ENCODE peak calls at places on chromosomes 13 and 19, in eight cellular contexts. C, Z, B, P, R, T, L and K are unnamed samples.

GRCh38 chr13:39586956-39587605 is 15.9 kb downstream of the LHFPL6 start:
- DNase-seq in L (no peak), P (no peak), T (no peak), C (no peak), B (no peak), Z (no peak), R (no peak), K (no peak)

GRCh38 chr13:46992383-46992952 is 95.6 kb upstream of the HTR2A start:
- DNase-seq in L (no peak), P (no peak), Z (no peak), B (no peak), C (no peak), R (no peak), T (no peak), K (no peak)

GRCh38 chr13:114338959-114339358 is 24.7 kb downstream of the CHAMP1 start:
- DNase-seq in B (no peak), Z (no peak), T (no peak), P (no peak), L (no peak), C (no peak), R (no peak), K (no peak)

GRCh38 chr13:44465318-44465717 is 91.7 kb downstream of the SERP2 start:
- DNase-seq in Z (no peak), C (no peak), L (no peak), B (no peak), P (no peak), R (no peak), T (no peak), K (no peak)

GRCh38 chr19:48966541-48967345 is 1.6 kb downstream of the FTL start:
- DNase-seq in C (no peak), R (no peak), T (no peak), B (no peak), L (no peak), Z (no peak), P (no peak), K (no peak)

GRCh38 chr19:14080887-14081796 is 4.4 kb downstream of the C19orf67 start:
- DNase-seq in R (peak; percentile 100), L (peak; percentile 100), P (peak; percentile 99), T (peak; percentile 100), Z (peak; percentile 99), C (peak; percentile 99), B (peak; percentile 99), K (peak; percentile 99)

GRCh38 chr19:17448190-17448967 is at the start of gene TMEM221:
- DNase-seq in R (peak; percentile 49), T (peak; percentile 42), L (peak; percentile 81), Z (peak; percentile 77), C (peak; percentile 59), P (peak; percentile 50), B (peak; percentile 73), K (no peak)

GRCh38 chr19:50341091-50341564 is 12.0 kb upstream of the KCNC3 start:
- DNase-seq in T (no peak), P (no peak), C (no peak), Z (no peak), L (no peak), R (no peak), B (no peak), K (no peak)

GRCh38 chr13:38667526-38668094 is 19.3 kb upstream of the FREM2 start:
- DNase-seq in Z (no peak), T (no peak), P (no peak), R (no peak), B (no peak), L (no peak), C (no peak), K (no peak)

GRCh38 chr19:57055956-57056355 is 63.8 kb upstream of the USP29 start:
- DNase-seq in Z (no peak), B (no peak), R (no peak), L (no peak), P (no peak), C (no peak), T (no peak), K (no peak)

GRCh38 chr19:38013913-38014575 is 107.0 kb downstream of the SIPA1L3 start:
- DNase-seq in C (no peak), L (no peak), B (no peak), R (no peak), P (no peak), T (no peak), Z (no peak), K (no peak)

GRCh38 chr13:26950968-26951367 is 190.4 kb upstream of the GPR12 start:
- DNase-seq in P (no peak), L (no peak), C (no peak), B (no peak), T (no peak), R (no peak), Z (peak; percentile 52), K (no peak)

GRCh38 chr19:53880716-53881481 is 1.1 kb upstream of the PRKCG start:
- DNase-seq in L (no peak), R (no peak), B (no peak), Z (no peak), C (no peak), T (no peak), P (no peak), K (no peak)

GRCh38 chr19:311813-312261 is 20.6 kb upstream of the PLPP2 start:
- DNase-seq in Z (peak; percentile 40), C (no peak), B (no peak), L (no peak), T (peak; percentile 4), R (peak; percentile 23), P (no peak), K (no peak)

GRCh38 chr13:64936879-64937278 is 2293.3 kb downstream of the PCDH9 start:
- DNase-seq in Z (no peak), C (no peak), B (no peak), T (no peak), R (no peak), L (no peak), P (no peak), K (no peak)

GRCh38 chr13:50400930-50401553 is 385.8 kb downstream of the KCNRG start:
- DNase-seq in T (no peak), Z (no peak), B (no peak), P (no peak), R (no peak), C (no peak), L (no peak), K (no peak)

GRCh38 chr19:27779953-27780352 is 1433.0 kb downstream of the UQCRFS1 start:
- DNase-seq in B (no peak), L (no peak), T (no peak), Z (no peak), P (no peak), C (no peak), R (no peak), K (no peak)
- H3K4me1 ChIP-seq in B (no peaks in the 10 kb centered on the region), L (no peaks in the 10 kb centered on the region), T (no peaks in the 10 kb centered on the region), Z (no peaks in the 10 kb centered on the region), P (no peaks in the 10 kb centered on the region), C (no peaks in the 10 kb centered on the region), R (no peaks in the 10 kb centered on the region), K (no peaks in the 10 kb centered on the region)

GRCh38 chr13:78657699-78658629 is 991 bp downstream of the OBI1 start:
- DNase-seq in C (no peak), L (no peak), Z (no peak), R (no peak), T (no peak), P (peak; percentile 4), B (no peak), K (no peak)
- H3K27ac ChIP-seq in C (peak overlapping the region; percentile 70), L (peak overlapping the region; percentile 84), Z (peak overlapping the region; percentile 48), R (peak overlapping the region; percentile 72), T (no peak overlapping the region), P (peak overlapping the region; percentile 71), B (peak overlapping the region; percentile 59), K (peak overlapping the region; percentile 81)

DNA sequence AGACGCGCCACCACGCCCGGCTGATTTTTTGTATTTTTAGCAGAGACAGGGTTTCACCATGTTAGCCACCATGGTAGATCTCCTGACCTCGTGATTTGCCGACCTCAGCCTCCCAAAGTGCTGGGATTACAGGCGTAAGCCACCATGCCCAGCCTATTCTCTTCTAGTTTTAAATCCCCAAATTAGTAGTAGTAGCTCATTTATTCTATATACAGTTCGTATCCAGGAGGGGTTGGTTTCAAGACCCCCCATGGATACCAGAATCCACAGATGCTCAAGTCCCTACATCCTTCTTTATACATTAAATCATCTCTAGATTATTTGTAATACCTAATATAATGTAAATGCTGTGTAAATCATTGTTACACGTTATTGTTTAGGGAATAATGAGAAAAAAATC is 2.0 kb downstream of the ZNF568 start:
- DNase-seq in C (no peak), R (no peak), T (no peak), L (no peak), B (no peak), P (no peak), Z (no peak), K (no peak)
- H3K9me3 ChIP-seq in C (peaks cover 4% of the 10 kb centered on the region), R (no peaks in the 10 kb centered on the region), T (peaks cover 2% of the 10 kb centered on the region), L (peaks cover 6% of the 10 kb centered on the region), B (peaks cover 43% of the 10 kb centered on the region), P (peaks cover 11% of the 10 kb centered on the region), Z (no peaks in the 10 kb centered on the region), K (peaks cover 14% of the 10 kb centered on the region)

DNA sequence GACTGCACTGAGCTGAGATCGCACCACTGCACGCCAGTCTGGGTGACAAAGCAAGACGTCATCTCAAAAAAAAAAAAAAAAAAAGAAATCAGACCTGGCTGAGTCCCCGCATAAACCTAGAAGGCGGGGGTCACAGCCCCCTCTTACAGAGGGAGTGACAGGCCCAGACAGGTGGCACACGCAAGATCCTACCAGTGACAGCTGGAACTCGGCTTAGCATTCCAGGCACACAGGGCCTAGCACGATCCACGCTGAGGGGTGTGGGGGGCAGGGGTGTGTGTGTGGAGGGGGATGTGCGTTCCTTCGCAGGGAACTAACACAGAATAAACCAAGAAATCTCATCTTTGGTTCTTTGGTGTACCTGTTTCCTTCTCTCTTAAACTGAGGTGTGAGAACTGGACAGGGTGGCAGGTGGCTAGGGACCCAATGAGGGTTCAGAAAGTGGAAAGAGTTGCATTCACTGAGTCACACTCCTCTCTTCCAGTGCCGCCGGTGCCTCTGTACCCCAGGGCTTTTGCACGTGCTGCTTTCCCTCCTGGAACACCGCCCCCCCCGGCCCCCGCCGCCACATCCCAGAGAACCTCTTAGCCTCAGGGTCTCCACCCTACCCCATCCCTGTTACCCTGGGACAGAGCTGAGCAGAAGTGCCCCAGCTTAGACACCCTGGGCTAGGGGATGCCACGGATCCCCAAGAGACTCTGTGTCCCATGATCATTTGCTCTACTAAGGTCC is 5.0 kb downstream of the SGTA start:
- DNase-seq in C (no peak), R (no peak), L (no peak), T (no peak), B (no peak), P (no peak), Z (no peak), K (no peak)
- H3K4me1 ChIP-seq in C (peaks cover 33% of the 10 kb centered on the region), R (peaks cover 11% of the 10 kb centered on the region), L (no peaks in the 10 kb centered on the region), T (peaks cover 74% of the 10 kb centered on the region), B (peaks cover 7% of the 10 kb centered on the region), P (peaks cover 25% of the 10 kb centered on the region), Z (no peaks in the 10 kb centered on the region), K (peaks cover 20% of the 10 kb centered on the region)

GRCh38 chr19:15212682-15213081 is 11.9 kb upstream of the NOTCH3 start:
- DNase-seq in C (no peak), B (no peak), L (no peak), Z (no peak), T (no peak), R (no peak), P (no peak), K (no peak)
- H3K27ac ChIP-seq in C (no peak overlapping the region), B (peak overlapping the region; percentile 81), L (no peak overlapping the region), Z (no peak overlapping the region), T (no peak overlapping the region), R (peak overlapping the region; percentile 27), P (no peak overlapping the region), K (no peak overlapping the region)

DNA sequence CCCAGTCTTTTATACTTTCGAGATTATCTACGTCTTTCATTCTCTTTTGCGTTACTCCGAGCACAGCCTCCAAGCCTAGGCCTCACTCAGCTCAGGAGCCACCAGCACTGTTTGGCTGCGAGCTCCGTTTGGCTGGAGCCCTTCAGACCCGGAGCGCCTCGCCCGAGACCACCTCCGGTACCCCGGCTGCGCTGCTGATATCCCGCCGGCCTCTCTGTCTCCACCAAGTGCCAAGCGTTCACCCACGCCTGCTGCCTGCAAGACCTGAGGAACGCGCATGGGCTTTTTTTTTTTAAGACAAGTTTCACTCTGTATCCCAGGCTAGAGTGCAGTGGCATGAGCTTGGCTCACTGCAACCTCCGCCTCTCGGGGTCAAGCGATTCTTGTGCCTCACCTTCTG is 14.1 kb upstream of the ZNF177 start:
- DNase-seq in P (no peak), C (no peak), T (no peak), L (no peak), R (no peak), B (no peak), Z (no peak), K (no peak)
- H3K9me3 ChIP-seq in P (peaks cover 81% of the 10 kb centered on the region), C (peaks cover 45% of the 10 kb centered on the region), T (peaks cover 82% of the 10 kb centered on the region), L (peaks cover 58% of the 10 kb centered on the region), R (no peaks in the 10 kb centered on the region), B (peaks cover 97% of the 10 kb centered on the region), Z (no peaks in the 10 kb centered on the region), K (peaks cover 56% of the 10 kb centered on the region)